ENCODE peak calls at places on chromosomes 3 and 15, in seven cellular contexts. One of them, this sample, is unnamed.

GRCh38 chr15:62848631-62849050 is 193.9 kb upstream of the TPM1 start:
- DNase-seq in WERI-Rb-1: no peak
- DNase-seq in GM23338: no peak
- DNase-seq in HepG2: peak
- DNase-seq in OCI-LY7: no peak
- DNase-seq in HFFc6: peak
- DNase-seq in GM10248: no peak
- DNase-seq in this sample: no peak

GRCh38 chr15:95760508-95760907 is 570.0 kb upstream of the NR2F2 start:
- DNase-seq in GM23338: peak
- DNase-seq in GM10248: no peak
- DNase-seq in HepG2: peak
- DNase-seq in WERI-Rb-1: peak
- DNase-seq in OCI-LY7: no peak
- DNase-seq in HFFc6: no peak
- DNase-seq in this sample: peak

GRCh38 chr3:127275287-127275781 is 12.5 kb downstream of the PRR20G start:
- DNase-seq in GM10248: no peak
- DNase-seq in HFFc6: peak
- DNase-seq in WERI-Rb-1: no peak
- DNase-seq in GM23338: no peak
- DNase-seq in OCI-LY7: no peak
- DNase-seq in HepG2: no peak
- DNase-seq in this sample: peak

GRCh38 chr3:192869131-192870027 is 48.3 kb downstream of the MB21D2 start:
- DNase-seq in WERI-Rb-1: no peak
- DNase-seq in HepG2: no peak
- DNase-seq in GM23338: no peak
- DNase-seq in HFFc6: peak
- DNase-seq in OCI-LY7: no peak
- DNase-seq in GM10248: no peak
- DNase-seq in this sample: no peak

GRCh38 chr3:197154-197855 is 742 bp downstream of the CHL1 start:
- DNase-seq in GM10248: peak
- DNase-seq in HFFc6: no peak
- DNase-seq in OCI-LY7: no peak
- DNase-seq in WERI-Rb-1: peak
- DNase-seq in GM23338: peak
- DNase-seq in HepG2: no peak
- DNase-seq in this sample: no peak

GRCh38 chr15:75584121-75584520 is 5.0 kb upstream of the PTPN9 start:
- DNase-seq in OCI-LY7: no peak
- DNase-seq in WERI-Rb-1: no peak
- DNase-seq in GM10248: no peak
- DNase-seq in HFFc6: no peak
- DNase-seq in GM23338: peak
- DNase-seq in HepG2: no peak
- DNase-seq in this sample: no peak

GRCh38 chr3:178436773-178437172 is 99.5 kb upstream of the KCNMB2 start:
- DNase-seq in HFFc6: peak
- DNase-seq in GM10248: peak
- DNase-seq in WERI-Rb-1: no peak
- DNase-seq in OCI-LY7: peak
- DNase-seq in GM23338: peak
- DNase-seq in HepG2: no peak
- DNase-seq in this sample: peak

GRCh38 chr3:4908769-4909156 is 70.5 kb upstream of the BHLHE40 start:
- DNase-seq in HFFc6: no peak
- DNase-seq in WERI-Rb-1: no peak
- DNase-seq in GM10248: no peak
- DNase-seq in OCI-LY7: no peak
- DNase-seq in HepG2: no peak
- DNase-seq in GM23338: no peak
- DNase-seq in this sample: no peak

GRCh38 chr3:114856867-114857266 is 290.2 kb downstream of the ZBTB20 start:
- DNase-seq in GM23338: no peak
- DNase-seq in HepG2: no peak
- DNase-seq in WERI-Rb-1: no peak
- DNase-seq in OCI-LY7: no peak
- DNase-seq in GM10248: no peak
- DNase-seq in HFFc6: no peak
- DNase-seq in this sample: no peak

GRCh38 chr3:167973046-167973445 is 122.7 kb downstream of the GOLIM4 start:
- DNase-seq in OCI-LY7: no peak
- DNase-seq in HepG2: no peak
- DNase-seq in GM23338: no peak
- DNase-seq in HFFc6: no peak
- DNase-seq in GM10248: no peak
- DNase-seq in WERI-Rb-1: no peak
- DNase-seq in this sample: no peak

GRCh38 chr3:104596551-104596950 is 770.2 kb upstream of the ALCAM start:
- DNase-seq in WERI-Rb-1: peak
- DNase-seq in GM10248: peak
- DNase-seq in GM23338: peak
- DNase-seq in OCI-LY7: peak
- DNase-seq in HFFc6: peak
- DNase-seq in HepG2: peak
- DNase-seq in this sample: peak

GRCh38 chr3:18743761-18744160 is 318.6 kb upstream of the SATB1 start:
- DNase-seq in GM10248: no peak
- DNase-seq in HFFc6: no peak
- DNase-seq in HepG2: no peak
- DNase-seq in GM23338: no peak
- DNase-seq in WERI-Rb-1: no peak
- DNase-seq in OCI-LY7: peak
- DNase-seq in this sample: no peak

GRCh38 chr3:110710605-110711004 is 361.0 kb upstream of the NECTIN3 start:
- DNase-seq in HFFc6: no peak
- DNase-seq in GM10248: no peak
- DNase-seq in OCI-LY7: no peak
- DNase-seq in GM23338: no peak
- DNase-seq in HepG2: no peak
- DNase-seq in WERI-Rb-1: no peak
- DNase-seq in this sample: no peak

GRCh38 chr3:73073091-73073707 is 11.7 kb downstream of the EBLN2 start:
- DNase-seq in OCI-LY7: no peak
- DNase-seq in HepG2: peak
- DNase-seq in GM23338: no peak
- DNase-seq in WERI-Rb-1: peak
- DNase-seq in HFFc6: no peak
- DNase-seq in GM10248: no peak
- DNase-seq in this sample: no peak

GRCh38 chr3:159937561-159937960 is 51.1 kb upstream of the IL12A start:
- DNase-seq in HFFc6: no peak
- DNase-seq in OCI-LY7: no peak
- DNase-seq in HepG2: no peak
- DNase-seq in GM10248: no peak
- DNase-seq in WERI-Rb-1: no peak
- DNase-seq in GM23338: no peak
- DNase-seq in this sample: no peak

GRCh38 chr15:57861039-57861638 is 154.6 kb downstream of the POLR2M start:
- DNase-seq in GM23338: peak
- DNase-seq in WERI-Rb-1: peak
- DNase-seq in OCI-LY7: peak
- DNase-seq in GM10248: peak
- DNase-seq in HFFc6: peak
- DNase-seq in HepG2: peak
- DNase-seq in this sample: peak

GRCh38 chr3:179266701-179267211 is 15.8 kb upstream of the KCNMB3 start:
- DNase-seq in WERI-Rb-1: no peak
- DNase-seq in HFFc6: no peak
- DNase-seq in HepG2: no peak
- DNase-seq in GM23338: no peak
- DNase-seq in GM10248: no peak
- DNase-seq in OCI-LY7: peak
- DNase-seq in this sample: no peak

GRCh38 chr3:69855436-69856162 is 116.3 kb downstream of the MITF start:
- DNase-seq in OCI-LY7: no peak
- DNase-seq in HepG2: no peak
- DNase-seq in HFFc6: no peak
- DNase-seq in GM10248: no peak
- DNase-seq in WERI-Rb-1: no peak
- DNase-seq in GM23338: no peak
- DNase-seq in this sample: peak

GRCh38 chr15:69798481-69799315 is 299.0 kb downstream of the TLE3 start:
- DNase-seq in WERI-Rb-1: no peak
- DNase-seq in HFFc6: no peak
- DNase-seq in HepG2: no peak
- DNase-seq in GM10248: no peak
- DNase-seq in GM23338: no peak
- DNase-seq in OCI-LY7: no peak
- DNase-seq in this sample: no peak

DNA sequence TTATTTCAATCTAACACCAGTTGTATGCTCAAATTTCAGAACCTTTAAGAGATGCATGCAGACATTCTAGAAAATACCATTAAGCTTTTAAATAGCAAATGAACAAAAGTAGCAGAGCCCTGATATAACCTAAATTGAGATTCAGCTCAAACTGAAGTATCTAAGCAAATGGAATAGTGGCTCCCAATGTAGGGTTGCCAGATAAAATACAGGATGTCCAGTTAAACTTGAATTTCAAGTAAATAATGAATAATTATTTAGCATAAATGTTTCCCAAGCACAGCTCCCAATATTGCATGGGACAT is 171.1 kb upstream of the ATP11B start:
- DNase-seq in HFFc6: no peak
- DNase-seq in WERI-Rb-1: no peak
- DNase-seq in GM23338: no peak
- DNase-seq in HepG2: no peak
- DNase-seq in GM10248: no peak
- DNase-seq in OCI-LY7: no peak
- DNase-seq in this sample: no peak
- TF ChIP-seq CTCF in HFFc6: no peak
- TF ChIP-seq CTCF in WERI-Rb-1: no peak
- TF ChIP-seq CTCF in GM23338: no peak
- TF ChIP-seq CTCF in HepG2: no peak
- TF ChIP-seq CTCF in GM10248: no peak
- TF ChIP-seq CTCF in OCI-LY7: peak
- TF ChIP-seq CTCF in this sample: no peak

GRCh38 chr3:59442056-59442455 is 392.2 kb upstream of the CFAP20DC start:
- DNase-seq in HepG2: no peak
- DNase-seq in GM10248: no peak
- DNase-seq in OCI-LY7: no peak
- DNase-seq in WERI-Rb-1: peak
- DNase-seq in GM23338: peak
- DNase-seq in HFFc6: no peak
- DNase-seq in this sample: no peak

GRCh38 chr3:59433546-59433945 is 383.7 kb upstream of the CFAP20DC start:
- DNase-seq in GM10248: no peak
- DNase-seq in WERI-Rb-1: no peak
- DNase-seq in HepG2: no peak
- DNase-seq in OCI-LY7: no peak
- DNase-seq in GM23338: no peak
- DNase-seq in HFFc6: no peak
- DNase-seq in this sample: no peak

GRCh38 chr3:59443618-59444292 is 393.9 kb upstream of the CFAP20DC start:
- DNase-seq in WERI-Rb-1: no peak
- DNase-seq in GM10248: no peak
- DNase-seq in GM23338: no peak
- DNase-seq in HFFc6: no peak
- DNase-seq in HepG2: no peak
- DNase-seq in OCI-LY7: no peak
- DNase-seq in this sample: no peak

GRCh38 chr3:59436164-59436958 is 386.5 kb upstream of the CFAP20DC start:
- DNase-seq in HFFc6: no peak
- DNase-seq in HepG2: no peak
- DNase-seq in OCI-LY7: no peak
- DNase-seq in WERI-Rb-1: no peak
- DNase-seq in GM23338: no peak
- DNase-seq in GM10248: no peak
- DNase-seq in this sample: no peak

DNA sequence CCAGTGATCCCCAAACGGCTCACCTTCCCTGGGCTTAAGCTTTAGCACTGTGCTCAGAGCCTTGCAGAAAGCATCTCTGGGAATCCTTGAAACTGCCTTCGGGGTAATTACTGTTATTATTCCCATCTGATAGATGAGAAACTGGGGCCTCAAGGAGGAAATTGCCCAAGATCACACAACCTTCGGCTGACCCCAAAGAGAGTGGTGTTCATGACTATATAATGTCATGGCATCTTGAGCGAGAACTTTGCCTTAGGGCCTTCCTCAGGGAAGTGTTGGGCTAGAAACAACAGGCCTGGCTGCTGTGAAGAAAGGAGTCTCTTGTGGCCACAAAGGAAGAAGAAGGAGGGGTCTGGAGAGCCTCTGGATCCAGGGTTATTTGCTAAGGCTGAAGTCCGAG is 388.7 kb upstream of the CFAP20DC start:
- DNase-seq in GM10248: no peak
- DNase-seq in HepG2: no peak
- DNase-seq in WERI-Rb-1: no peak
- DNase-seq in GM23338: no peak
- DNase-seq in OCI-LY7: no peak
- DNase-seq in HFFc6: no peak
- DNase-seq in this sample: no peak
- TF ChIP-seq CTCF in GM10248: no peak
- TF ChIP-seq CTCF in HepG2: no peak
- TF ChIP-seq CTCF in WERI-Rb-1: no peak
- TF ChIP-seq CTCF in GM23338: no peak
- TF ChIP-seq CTCF in OCI-LY7: no peak
- TF ChIP-seq CTCF in HFFc6: no peak
- TF ChIP-seq CTCF in this sample: no peak

GRCh38 chr15:31366169-31366734 is 39.6 kb downstream of the KLF13 start:
- DNase-seq in HFFc6: peak
- DNase-seq in WERI-Rb-1: no peak
- DNase-seq in GM23338: peak
- DNase-seq in OCI-LY7: no peak
- DNase-seq in HepG2: no peak
- DNase-seq in GM10248: no peak
- DNase-seq in this sample: peak
- TF ChIP-seq CTCF in HFFc6: no peak
- TF ChIP-seq CTCF in WERI-Rb-1: peak
- TF ChIP-seq CTCF in GM23338: peak
- TF ChIP-seq CTCF in OCI-LY7: no peak
- TF ChIP-seq CTCF in HepG2: peak
- TF ChIP-seq CTCF in GM10248: no peak
- TF ChIP-seq CTCF in this sample: no peak

GRCh38 chr3:25861566-25861965 is 71.7 kb downstream of the OXSM start:
- DNase-seq in OCI-LY7: no peak
- DNase-seq in GM23338: no peak
- DNase-seq in HFFc6: no peak
- DNase-seq in HepG2: no peak
- DNase-seq in GM10248: no peak
- DNase-seq in WERI-Rb-1: no peak
- DNase-seq in this sample: no peak

GRCh38 chr3:25863011-25863415 is 73.1 kb downstream of the OXSM start:
- DNase-seq in HFFc6: no peak
- DNase-seq in OCI-LY7: no peak
- DNase-seq in WERI-Rb-1: no peak
- DNase-seq in HepG2: no peak
- DNase-seq in GM10248: no peak
- DNase-seq in GM23338: no peak
- DNase-seq in this sample: no peak

DNA sequence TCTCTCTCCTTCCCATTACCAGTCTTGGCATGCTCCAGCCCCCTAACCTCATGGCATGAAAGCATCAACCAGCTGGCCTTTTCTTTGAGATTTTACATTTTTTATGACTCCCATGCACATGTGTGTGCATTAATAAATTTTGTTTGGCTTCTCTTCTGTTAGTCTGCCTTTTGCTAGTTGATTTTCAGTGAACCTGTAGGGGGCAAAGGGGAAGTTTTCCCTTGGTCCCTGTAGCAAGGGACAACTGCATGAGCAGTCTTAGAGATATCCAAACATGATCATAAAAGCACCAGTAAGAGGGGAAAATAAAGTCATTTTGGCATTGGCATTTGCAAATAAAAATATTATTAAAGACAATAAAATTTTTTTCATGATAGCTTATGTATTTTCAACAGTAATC is 73.7 kb downstream of the OXSM start:
- DNase-seq in WERI-Rb-1: no peak
- DNase-seq in GM23338: peak
- DNase-seq in HFFc6: no peak
- DNase-seq in GM10248: no peak
- DNase-seq in OCI-LY7: peak
- DNase-seq in HepG2: no peak
- DNase-seq in this sample: no peak
- TF ChIP-seq CTCF in WERI-Rb-1: peak
- TF ChIP-seq CTCF in GM23338: peak
- TF ChIP-seq CTCF in HFFc6: peak
- TF ChIP-seq CTCF in GM10248: no peak
- TF ChIP-seq CTCF in OCI-LY7: peak
- TF ChIP-seq CTCF in HepG2: no peak
- TF ChIP-seq CTCF in this sample: no peak